ENCODE peak calls at places on chromosome 1, in nine cellular contexts. Y, F, J, T, A, U, M, P and K are unnamed samples.

GRCh38 chr1:54371038-54371935 is 34.9 kb downstream of the SSBP3 start:
- DNase-seq in M (no peak), J (no peak), P (no peak), A (no peak), T (no peak), F (no peak), Y (no peak), U (peak; percentile 35), K (no peak)

GRCh38 chr1:998905-999796 is 746 bp downstream of the HES4 start:
- DNase-seq in F (no peak), M (no peak), J (no peak), Y (no peak), A (peak; percentile 63), P (no peak), U (no peak), T (peak; percentile 70), K (no peak)

GRCh38 chr1:13517193-13517812 is 3.5 kb upstream of the LRRC38 start:
- DNase-seq in F (no peak), J (peak; percentile 37), Y (peak; percentile 4), T (peak; percentile 60), M (no peak), P (no peak), A (peak; percentile 71), U (no peak), K (no peak)

GRCh38 chr1:117674521-117675400 is 68.9 kb downstream of the TENT5C start:
- DNase-seq in P (peak; percentile 60), T (no peak), F (no peak), J (no peak), Y (no peak), M (no peak), U (no peak), A (no peak), K (peak; percentile 43)

GRCh38 chr1:151156515-151156819 is at the start of gene TNFAIP8L2:
- DNase-seq in U (no peak), T (no peak), F (no peak), J (no peak), M (no peak), P (peak; percentile 64), A (peak; percentile 75), Y (peak; percentile 9), K (no peak)

GRCh38 chr1:22556391-22557104 is 6.7 kb upstream of the EPHA8 start:
- DNase-seq in J (peak; percentile 29), A (no peak), F (no peak), T (peak; percentile 37), M (no peak), Y (no peak), P (no peak), U (no peak), K (no peak)

GRCh38 chr1:198238121-198238520 is 81.3 kb downstream of the NEK7 start:
- DNase-seq in Y (no peak), U (no peak), J (no peak), A (peak; percentile 44), P (no peak), M (no peak), T (no peak), F (no peak), K (no peak)

GRCh38 chr1:235397733-235398132 is 30.5 kb downstream of the TBCE start:
- DNase-seq in U (no peak), Y (no peak), F (no peak), A (no peak), J (no peak), M (peak; percentile 94), P (no peak), T (no peak), K (no peak)

GRCh38 chr1:64171797-64172281 is 31.6 kb upstream of the UBE2U start:
- DNase-seq in T (no peak), M (peak; percentile 35), U (no peak), J (no peak), F (no peak), Y (no peak), A (no peak), P (no peak), K (no peak)

GRCh38 chr1:164759945-164760584 is 201.1 kb downstream of the PBX1 start:
- DNase-seq in J (no peak), Y (no peak), T (no peak), U (no peak), F (no peak), A (no peak), M (no peak), P (no peak), K (no peak)

GRCh38 chr1:112264010-112264409 is 132.0 kb upstream of the CTTNBP2NL start:
- DNase-seq in U (no peak), Y (no peak), J (no peak), F (no peak), P (no peak), M (no peak), T (no peak), A (peak; percentile 58), K (no peak)

GRCh38 chr1:108686609-108687313 is 5.3 kb upstream of the PRPF38B start:
- DNase-seq in T (no peak), M (peak; percentile 74), F (no peak), J (no peak), U (no peak), P (no peak), A (no peak), Y (no peak), K (no peak)